ENCODE peak calls at places on chromosome 12, in seven cellular contexts. S is right lobe of liver; M is WTC11; O is WERI-Rb-1; T is foreskin fibroblast; K is mucosa of descending colon; I is CD4-positive, alpha-beta T cell. B is an unnamed sample.

GRCh38 chr12:117092886-117093285 is 6.3 kb downstream of the TESC start:
- DNase-seq in S (no peak), M (no peak), O (no peak), T (no peak), K (no peak), I (no peak), B (no peak)

GRCh38 chr12:95396849-95397498 is 77.0 kb upstream of the METAP2 start:
- DNase-seq in S (no peak), M (no peak), O (no peak), T (peak; percentile 62), K (no peak), I (no peak), B (no peak)

GRCh38 chr12:120649442-120650248 is 9.2 kb downstream of the CABP1 start:
- DNase-seq in S (no peak), M (peak; percentile 28), O (peak; percentile 60), T (peak; percentile 12), K (no peak), I (no peak), B (no peak)

GRCh38 chr12:52245259-52245961 is 12.4 kb downstream of the KRT7 start:
- DNase-seq in S (no peak), M (no peak), O (no peak), T (no peak), K (no peak), I (no peak), B (peak; percentile 9)

GRCh38 chr12:71938728-71939385 is at the start of gene TPH2:
- DNase-seq in S (peak; percentile 60), M (peak; percentile 95), O (peak; percentile 84), T (no peak), K (no peak), I (peak; percentile 20), B (peak; percentile 25)

GRCh38 chr12:106629797-106630669 is 47.2 kb downstream of the RFX4 start:
- DNase-seq in S (no peak), M (no peak), O (no peak), T (peak; percentile 1), K (no peak), I (no peak), B (no peak)

GRCh38 chr12:96578526-96579125 is 89.2 kb downstream of the CFAP54 start:
- DNase-seq in S (no peak), M (no peak), O (no peak), T (peak; percentile 16), K (no peak), I (no peak), B (peak; percentile 44)

GRCh38 chr12:112978163-112979081 is at the start of gene OAS2:
- DNase-seq in S (peak; percentile 59), M (no peak), O (no peak), T (peak; percentile 74), K (peak; percentile 68), I (peak; percentile 56), B (peak; percentile 89)

GRCh38 chr12:29004936-29005304 is 144.2 kb upstream of the FAR2 start:
- DNase-seq in S (no peak), M (no peak), O (no peak), T (no peak), K (no peak), I (no peak), B (no peak)

GRCh38 chr12:131082795-131083194 is 129.1 kb downstream of the ADGRD1 start:
- DNase-seq in S (peak; percentile 39), M (peak; percentile 4), O (no peak), T (no peak), K (no peak), I (no peak), B (no peak)

GRCh38 chr12:64318605-64319004 is 72.0 kb downstream of the C12orf56 start:
- DNase-seq in S (no peak), M (peak; percentile 65), O (no peak), T (peak; percentile 10), K (no peak), I (no peak), B (peak; percentile 20)

GRCh38 chr12:129559756-129560155 is 344.1 kb downstream of the TMEM132D start:
- DNase-seq in S (no peak), M (no peak), O (no peak), T (no peak), K (no peak), I (no peak), B (no peak)

GRCh38 chr12:49013403-49013802 is 5.2 kb downstream of the PRKAG1 start:
- DNase-seq in S (no peak), M (no peak), O (no peak), T (no peak), K (no peak), I (no peak), B (no peak)

GRCh38 chr12:49018282-49019119 is at the start of gene PRKAG1:
- DNase-seq in S (peak; percentile 96), M (peak; percentile 97), O (peak; percentile 96), T (peak; percentile 97), K (peak; percentile 97), I (peak; percentile 94), B (peak; percentile 99)

GRCh38 chr12:49012739-49013138 is 5.8 kb downstream of the PRKAG1 start:
- DNase-seq in S (no peak), M (no peak), O (no peak), T (no peak), K (no peak), I (no peak), B (no peak)

GRCh38 chr12:49017764-49018281 is 753 bp downstream of the PRKAG1 start:
- DNase-seq in S (no peak), M (no peak), O (no peak), T (peak; percentile 24), K (no peak), I (no peak), B (no peak)

DNA sequence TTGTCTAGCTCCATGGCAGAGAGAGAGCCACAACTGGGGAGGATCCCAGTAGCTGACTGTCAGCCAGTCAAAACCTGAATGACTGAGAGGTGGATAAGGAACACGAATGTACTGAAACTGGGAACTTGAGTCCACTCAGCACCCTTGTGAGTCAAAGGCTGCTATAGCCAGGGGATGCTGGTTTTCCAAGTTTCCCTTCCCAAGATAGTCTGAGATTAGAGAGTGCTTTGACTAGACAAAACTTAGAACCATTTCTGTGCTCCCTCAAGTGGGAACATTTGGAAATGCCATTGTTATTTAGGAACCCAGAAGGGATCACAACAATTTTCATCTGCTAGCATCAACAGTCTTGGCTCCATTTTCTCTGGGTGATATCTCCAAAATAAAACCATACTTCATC is 4.0 kb downstream of the PRKAG1 start:
- DNase-seq in S (no peak), M (no peak), O (no peak), T (peak; percentile 34), K (no peak), I (no peak), B (no peak)
- TF ChIP-seq CTCF in S (no peak), M (no peak), O (no peak), T (peak; percentile 46), K (no peak), I (no peak), B (no peak)

GRCh38 chr12:2172486-2173214 is 119.9 kb downstream of the CACNA1C start:
- DNase-seq in S (no peak), M (no peak), O (peak; percentile 79), T (no peak), K (no peak), I (no peak), B (no peak)
- TF ChIP-seq CTCF in S (no peak), M (no peak), O (no peak), T (no peak), K (no peak), I (no peak), B (no peak)

GRCh38 chr12:27840229-27840999 is 60.4 kb upstream of the MANSC4 start:
- DNase-seq in S (no peak), M (no peak), O (no peak), T (no peak), K (no peak), I (no peak), B (no peak)
- TF ChIP-seq CTCF in S (no peak), M (no peak), O (no peak), T (peak; percentile 40), K (no peak), I (no peak), B (no peak)

GRCh38 chr12:125528300-125528699 is 463.1 kb downstream of the AACS start:
- DNase-seq in S (no peak), M (no peak), O (no peak), T (no peak), K (no peak), I (no peak), B (no peak)

GRCh38 chr12:125530876-125531275 is 465.6 kb downstream of the AACS start:
- DNase-seq in S (no peak), M (no peak), O (no peak), T (no peak), K (no peak), I (no peak), B (no peak)

GRCh38 chr12:125538800-125539199 is 473.6 kb downstream of the AACS start:
- DNase-seq in S (no peak), M (no peak), O (no peak), T (no peak), K (no peak), I (no peak), B (no peak)

DNA sequence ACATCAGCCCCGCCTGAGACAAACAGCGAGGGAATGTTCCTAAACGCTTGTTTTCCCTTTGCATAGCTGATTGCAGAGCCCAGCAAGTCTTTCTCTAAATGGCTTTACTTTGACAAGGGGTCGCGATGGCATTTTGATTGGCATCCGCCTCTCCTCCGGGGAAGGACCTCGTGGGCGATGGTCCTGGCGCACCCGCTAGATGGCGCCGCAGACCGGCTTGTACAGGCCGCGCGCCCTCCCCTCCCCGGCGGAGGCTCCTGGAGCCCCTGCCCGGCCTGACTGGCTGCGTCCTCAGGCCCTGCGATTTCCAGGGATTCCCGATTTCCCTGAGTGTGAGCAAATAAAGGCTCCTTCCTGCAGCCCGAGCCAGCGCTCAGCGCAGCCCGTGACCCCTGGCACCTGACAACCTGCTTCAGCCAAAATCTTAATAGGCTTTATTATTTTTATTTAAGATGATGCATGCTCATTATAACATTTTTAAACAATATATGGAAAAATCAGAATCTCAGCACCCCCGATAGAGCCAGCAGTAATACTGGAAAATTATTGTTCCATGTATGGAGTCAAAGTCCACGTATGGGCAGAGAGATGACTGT is 468.3 kb downstream of the AACS start:
- DNase-seq in S (no peak), M (peak; percentile 86), O (peak; percentile 56), T (no peak), K (no peak), I (no peak), B (peak; percentile 65)
- TF ChIP-seq CTCF in S (peak; percentile 72), M (peak; percentile 76), O (peak; percentile 87), T (peak; percentile 16), K (peak; percentile 46), I (no peak), B (peak; percentile 63)

DNA sequence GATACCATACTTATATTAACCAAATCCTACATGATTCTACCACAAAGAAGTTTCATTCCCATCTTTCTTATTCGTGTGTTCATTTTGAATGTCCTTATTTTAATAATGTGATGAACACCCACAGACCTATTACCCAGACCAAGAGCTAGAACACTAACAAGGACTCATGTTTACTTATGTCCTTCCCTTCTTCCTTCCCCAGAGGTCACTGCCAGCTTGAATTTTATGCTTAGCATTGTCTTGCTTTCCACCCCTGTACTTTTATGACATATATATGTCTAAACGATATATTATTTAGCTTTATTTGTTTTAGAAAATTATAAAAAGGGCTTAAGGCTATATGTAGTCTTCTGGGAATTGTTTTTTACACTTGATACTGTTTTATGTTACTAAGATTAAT is 238.6 kb downstream of the LRIG3 start:
- DNase-seq in S (no peak), M (no peak), O (no peak), T (no peak), K (no peak), I (no peak), B (no peak)
- TF ChIP-seq CTCF in S (peak; percentile 46), M (no peak), O (no peak), T (no peak), K (no peak), I (no peak), B (no peak)

DNA sequence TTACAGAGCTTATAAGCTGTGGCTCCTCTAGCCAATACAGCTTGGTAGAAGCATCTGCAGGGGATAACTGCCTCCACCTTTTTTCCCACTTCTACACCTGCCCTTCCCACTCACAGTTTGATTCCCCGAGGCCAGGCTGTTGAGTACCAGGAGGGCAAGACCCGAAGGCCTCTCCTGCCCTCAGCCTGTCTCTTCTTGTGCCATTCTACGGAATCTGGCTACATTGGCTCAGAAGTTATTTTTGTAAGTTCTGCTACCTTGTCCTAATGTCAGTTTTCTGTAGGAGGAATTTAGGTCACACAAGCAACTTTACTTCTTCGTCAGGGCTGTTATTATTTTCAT is 11.7 kb downstream of the FBXL14 start:
- DNase-seq in S (no peak), M (no peak), O (no peak), T (no peak), K (no peak), I (no peak), B (no peak)
- TF ChIP-seq CTCF in S (no peak), M (no peak), O (no peak), T (no peak), K (no peak), I (no peak), B (no peak)